ENCODE peak calls at places on chromosomes 6 and 20, in ten cellular contexts. Y is IMR-90; U is upper lobe of left lung; D is CD4-positive, alpha-beta memory T cell; Q is body of pancreas; N is adrenal gland; M is GM23248; Z is mammary epithelial cell; H is heart right ventricle; I is right lobe of liver. E is an unnamed sample.

GRCh38 chr20:37524859-37525708 is 2.6 kb downstream of the BLCAP start:
- DNase-seq in U (no peak), N (no peak), I (no peak), Z (peak), D (no peak), M (peak), Q (no peak), Y (peak), H (no peak), E (no peak)

GRCh38 chr6:42429836-42430235 is 21.9 kb downstream of the TRERF1 start:
- DNase-seq in H (no peak), M (no peak), Q (no peak), Y (no peak), U (no peak), D (no peak), Z (no peak), N (no peak), I (no peak), E (no peak)

GRCh38 chr20:5400164-5400762 is 83.5 kb upstream of the PROKR2 start:
- DNase-seq in Z (peak), U (no peak), H (peak), M (peak), I (no peak), N (no peak), Q (no peak), Y (peak), D (no peak), E (peak)

GRCh38 chr6:44228836-44229235 is 5.4 kb downstream of the SLC29A1 start:
- DNase-seq in Y (no peak), D (no peak), I (no peak), U (no peak), Q (no peak), Z (no peak), M (peak), N (no peak), H (no peak), E (no peak)

GRCh38 chr6:11918739-11919605 is 93.1 kb upstream of the HIVEP1 start:
- DNase-seq in Y (peak), D (no peak), N (no peak), M (peak), I (no peak), H (no peak), U (no peak), Z (no peak), Q (no peak), E (no peak)

GRCh38 chr20:44467289-44467883 is 8.3 kb upstream of the TTPAL start:
- DNase-seq in Q (peak), U (no peak), D (no peak), H (no peak), I (peak), Z (peak), Y (no peak), N (no peak), M (no peak), E (peak)

GRCh38 chr6:2209226-2209809 is 36.1 kb downstream of the GMDS start:
- DNase-seq in Z (peak), D (no peak), Q (peak), M (peak), Y (peak), U (no peak), I (no peak), N (no peak), H (peak), E (peak)

GRCh38 chr20:62179162-62179504 is 3.7 kb upstream of the MTG2 start:
- DNase-seq in U (no peak), I (no peak), M (no peak), Q (no peak), Y (no peak), D (no peak), N (no peak), H (no peak), Z (no peak), E (no peak)

GRCh38 chr6:54881066-54881733 is 34.6 kb downstream of the FAM83B start:
- DNase-seq in Y (no peak), U (no peak), I (no peak), Q (no peak), D (no peak), M (no peak), N (no peak), H (no peak), Z (no peak), E (no peak)

GRCh38 chr20:62356948-62357667 is 10.0 kb downstream of the LAMA5 start:
- DNase-seq in I (peak), Q (peak), H (peak), M (peak), Z (peak), Y (peak), N (peak), D (no peak), U (peak), E (peak)

GRCh38 chr6:30323806-30324205 is 2.9 kb upstream of the TRIM39 start:
- DNase-seq in M (peak), Q (no peak), D (no peak), U (no peak), Z (peak), I (no peak), N (no peak), Y (no peak), H (no peak), E (no peak)

GRCh38 chr20:25286917-25287316 is 39.0 kb downstream of the PYGB start:
- DNase-seq in N (no peak), U (peak), Y (no peak), Q (peak), I (peak), D (no peak), Z (no peak), M (no peak), H (no peak), E (no peak)

GRCh38 chr6:132400641-132401119 is 595 bp downstream of the MOXD1 start:
- DNase-seq in I (no peak), Z (no peak), Y (no peak), M (peak), N (no peak), H (no peak), D (no peak), U (no peak), Q (no peak), E (no peak)

GRCh38 chr20:8587810-8588209 is 455.7 kb downstream of the PLCB1 start:
- DNase-seq in Y (no peak), Q (no peak), Z (no peak), D (no peak), N (no peak), M (no peak), U (no peak), H (no peak), I (no peak), E (no peak)

GRCh38 chr6:102749210-102749971 is 1355.9 kb downstream of the GRIK2 start:
- DNase-seq in U (no peak), Z (no peak), N (no peak), M (no peak), Q (no peak), H (no peak), D (no peak), Y (no peak), I (no peak), E (no peak)

GRCh38 chr20:7736336-7736735 is 203.9 kb downstream of the HAO1 start:
- DNase-seq in I (no peak), U (no peak), H (no peak), Z (peak), Y (no peak), Q (no peak), M (peak), N (no peak), D (no peak), E (no peak)

GRCh38 chr20:37651932-37652331 is 41.9 kb upstream of the CTNNBL1 start:
- DNase-seq in U (peak), I (peak), Q (peak), M (no peak), Z (peak), N (peak), H (peak), Y (no peak), D (no peak), E (no peak)

GRCh38 chr20:13402171-13402760 is 181.2 kb downstream of the ISM1 start:
- DNase-seq in D (no peak), Y (no peak), H (no peak), Z (no peak), U (no peak), I (no peak), M (peak), Q (no peak), N (no peak), E (no peak)

GRCh38 chr20:44678247-44678646 is 26.7 kb upstream of the ADA start:
- DNase-seq in H (no peak), N (no peak), M (no peak), Y (no peak), Z (peak), Q (no peak), I (no peak), D (no peak), U (no peak), E (no peak)

GRCh38 chr6:41705996-41706835 is 29.2 kb downstream of the TFEB start:
- DNase-seq in H (peak), U (peak), Y (peak), D (peak), M (peak), I (peak), Z (peak), Q (peak), N (peak), E (peak)

GRCh38 chr6:156593893-156594292 is 183.3 kb upstream of the ARID1B start:
- DNase-seq in H (no peak), U (no peak), Q (no peak), M (no peak), I (no peak), Z (no peak), N (no peak), D (no peak), Y (no peak), E (no peak)

GRCh38 chr6:11747021-11747420 is 31.6 kb downstream of the ADTRP start:
- DNase-seq in I (no peak), D (no peak), Y (no peak), M (no peak), H (no peak), Z (no peak), U (no peak), Q (no peak), N (no peak), E (peak)

GRCh38 chr6:144745434-144745833 is 460.3 kb downstream of the UTRN start:
- DNase-seq in Y (no peak), N (no peak), I (no peak), H (no peak), M (no peak), Z (no peak), D (no peak), U (no peak), Q (no peak), E (no peak)

GRCh38 chr6:25089442-25089841 is 153.7 kb upstream of the RIPOR2 start:
- DNase-seq in D (no peak), M (peak), I (no peak), U (no peak), Q (no peak), H (no peak), N (no peak), Z (peak), Y (peak), E (no peak)

GRCh38 chr6:156021746-156022396 is 566.2 kb upstream of the NOX3 start:
- DNase-seq in M (peak), H (no peak), U (no peak), D (no peak), Q (no peak), Z (no peak), I (no peak), N (no peak), Y (peak), E (peak)

GRCh38 chr20:46255440-46256104 is 52.7 kb downstream of the CDH22 start:
- DNase-seq in N (peak), Q (peak), U (no peak), Y (no peak), H (peak), Z (peak), M (no peak), D (peak), I (peak), E (no peak)

GRCh38 chr6:11710221-11710836 is 68.3 kb downstream of the ADTRP start:
- DNase-seq in M (no peak), Q (no peak), Z (no peak), N (no peak), H (no peak), D (peak), Y (peak), U (no peak), I (no peak), E (no peak)

GRCh38 chr6:19812512-19813119 is 24.6 kb upstream of the ID4 start:
- DNase-seq in I (no peak), H (no peak), U (no peak), D (no peak), Q (peak), N (no peak), Z (peak), M (peak), Y (peak), E (peak)

GRCh38 chr6:151679081-151679480 is 128.4 kb upstream of the ESR1 start:
- DNase-seq in Y (peak), Q (peak), M (peak), H (peak), Z (peak), I (no peak), D (no peak), U (no peak), N (peak), E (peak)

GRCh38 chr6:13485923-13486557 is 1.4 kb downstream of the GFOD1 start:
- DNase-seq in U (peak), Q (peak), N (peak), I (peak), H (no peak), M (peak), Z (peak), Y (peak), D (no peak), E (no peak)

GRCh38 chr6:167730441-167730840 is 96.3 kb upstream of the AFDN start:
- DNase-seq in Y (no peak), D (no peak), Z (no peak), I (no peak), U (no peak), M (no peak), H (no peak), Q (no peak), N (no peak), E (no peak)

GRCh38 chr6:28981391-28981832 is 23.7 kb downstream of the ZNF311 start:
- DNase-seq in N (peak), Q (peak), M (peak), U (no peak), Y (peak), H (peak), I (peak), D (peak), Z (peak), E (peak)

GRCh38 chr20:10963717-10964266 is 290.0 kb upstream of the JAG1 start:
- DNase-seq in Q (no peak), H (peak), D (no peak), U (no peak), M (no peak), Z (no peak), N (peak), I (no peak), Y (no peak), E (no peak)

GRCh38 chr6:147837540-147837939 is 329.1 kb downstream of the SAMD5 start:
- DNase-seq in Z (no peak), Q (no peak), N (no peak), Y (no peak), U (no peak), I (no peak), H (no peak), D (no peak), M (no peak), E (no peak)

GRCh38 chr6:152087701-152088100 is 280.2 kb downstream of the ESR1 start:
- DNase-seq in U (no peak), N (no peak), D (no peak), I (no peak), Z (no peak), H (no peak), Y (no peak), Q (no peak), M (no peak), E (no peak)

GRCh38 chr6:154410215-154410614 is 53.6 kb upstream of the IPCEF1 start:
- DNase-seq in Q (no peak), Z (peak), D (no peak), I (no peak), N (no peak), Y (no peak), U (no peak), M (no peak), H (no peak), E (no peak)
- H3K27ac ChIP-seq in Q (peak), Z (peak), D (no peak), I (no peak), N (peak), Y (peak), U (peak), M (peak), H (peak), E (peak)

GRCh38 chr20:59664389-59665055 is 60.2 kb downstream of the PHACTR3 start:
- DNase-seq in H (no peak), U (no peak), Z (no peak), D (no peak), Q (no peak), Y (no peak), M (no peak), N (no peak), I (no peak), E (no peak)

GRCh38 chr20:59665656-59666555 is 61.6 kb downstream of the PHACTR3 start:
- DNase-seq in M (no peak), U (no peak), H (no peak), I (no peak), Y (no peak), Z (no peak), N (no peak), D (no peak), Q (no peak), E (no peak)

GRCh38 chr20:59667131-59667530 is 62.8 kb downstream of the PHACTR3 start:
- DNase-seq in Z (no peak), Q (no peak), N (no peak), Y (no peak), I (no peak), H (no peak), D (no peak), U (no peak), M (no peak), E (no peak)

GRCh38 chr20:59667981-59668515 is 63.7 kb downstream of the PHACTR3 start:
- DNase-seq in M (no peak), Y (no peak), N (no peak), D (no peak), H (no peak), Q (no peak), U (no peak), I (no peak), Z (no peak), E (no peak)

DNA sequence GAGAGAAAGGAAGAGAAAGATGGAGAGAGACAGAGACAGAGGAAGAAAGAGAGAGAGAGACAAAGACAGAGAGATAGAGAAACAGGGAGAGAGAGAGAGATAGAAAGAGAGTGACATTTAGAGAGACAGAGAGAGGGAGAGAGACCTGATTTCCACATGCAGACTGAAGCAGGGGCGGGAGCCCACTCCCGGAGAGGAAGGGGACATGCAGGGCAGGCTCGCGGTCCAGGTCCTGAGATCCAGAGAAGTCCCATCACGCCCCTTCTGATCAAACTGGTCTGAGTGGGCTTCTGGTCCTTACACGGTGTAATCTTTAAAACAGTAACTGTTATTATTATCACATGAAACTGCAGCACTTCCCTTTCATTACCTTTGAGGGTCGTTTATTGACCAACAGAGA is 62.2 kb downstream of the PHACTR3 start:
- DNase-seq in I (no peak), Z (no peak), M (no peak), Y (no peak), H (no peak), U (no peak), D (no peak), N (no peak), Q (no peak), E (no peak)
- H3K4me3 ChIP-seq in I (no peak), Z (no peak), M (no peak), Y (no peak), H (no peak), U (no peak), D (no peak), N (no peak), Q (no peak), E (no peak)

DNA sequence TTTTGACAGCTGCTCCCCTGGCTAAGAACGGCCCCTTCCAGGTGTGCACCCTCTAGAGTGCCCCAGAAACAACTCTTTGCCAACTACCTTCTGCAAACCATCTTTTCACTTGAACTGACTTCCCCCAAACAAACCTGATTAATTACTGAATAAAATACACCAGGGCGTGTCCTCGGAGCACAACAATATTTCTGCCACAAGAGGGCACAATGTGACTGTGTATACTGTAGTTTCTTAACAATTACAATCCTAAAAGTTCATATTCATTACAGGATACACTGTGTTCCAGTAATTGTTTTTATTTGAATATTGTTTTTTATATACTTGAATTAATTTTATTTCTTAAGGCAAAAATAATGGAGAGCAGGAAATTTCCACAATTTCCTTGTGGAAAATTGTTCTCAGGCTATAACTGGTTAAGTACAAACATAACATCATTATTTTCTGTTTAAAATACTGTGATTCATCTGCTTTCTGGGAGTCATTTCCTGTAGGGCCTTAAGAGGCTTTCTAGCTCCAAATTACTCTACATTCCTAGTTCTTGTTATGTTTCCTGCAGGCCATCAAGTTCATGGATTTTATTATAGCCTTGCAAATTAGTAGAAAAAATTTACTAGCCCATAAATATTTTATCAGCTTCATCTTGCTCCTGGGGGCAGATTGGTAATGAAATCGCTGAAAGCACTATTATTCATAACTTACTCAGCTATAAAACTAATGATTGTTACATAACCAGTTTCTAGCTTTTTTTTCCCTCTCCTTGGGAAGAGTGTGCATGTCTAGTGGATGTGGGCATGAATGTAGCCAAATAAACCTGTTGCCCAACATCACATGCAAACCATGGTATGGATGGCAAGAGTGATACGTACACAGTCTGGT is 51.9 kb upstream of the SLC22A16 start:
- DNase-seq in U (no peak), Q (peak), I (no peak), M (peak), N (peak), Z (peak), H (peak), D (peak), Y (peak), E (peak)
- H3K27ac ChIP-seq in U (no peak), Q (no peak), I (no peak), M (peak), N (peak), Z (peak), H (peak), D (no peak), Y (peak), E (peak)

DNA sequence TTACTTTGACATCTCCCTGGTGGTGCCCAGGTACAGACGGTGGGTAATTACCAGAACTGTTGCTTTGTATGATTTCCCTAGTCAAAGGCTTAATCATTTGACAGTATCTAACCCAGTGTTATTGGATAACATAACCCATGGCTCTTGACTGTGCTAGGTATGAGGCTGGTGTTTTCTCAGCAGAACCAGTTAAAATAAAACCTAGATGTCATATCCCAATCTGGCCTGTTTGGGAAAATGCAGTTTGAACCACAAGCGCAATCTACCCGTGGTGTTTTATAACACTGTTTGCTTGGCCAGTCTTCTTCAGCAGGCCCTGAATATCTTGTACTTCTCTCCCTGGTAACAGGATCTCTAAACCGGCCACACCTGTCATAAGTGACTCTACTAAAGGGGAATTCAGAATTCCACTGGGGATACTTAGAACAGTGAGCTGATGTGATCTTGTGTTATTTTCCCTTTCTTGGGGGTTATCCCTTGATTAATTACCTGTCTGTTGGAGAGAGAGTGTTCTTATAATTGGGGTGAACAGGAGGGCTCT is 32.8 kb downstream of the PPP1R14C start:
- DNase-seq in M (no peak), H (no peak), U (no peak), Y (no peak), D (no peak), I (no peak), N (no peak), Z (no peak), Q (no peak), E (no peak)
- H3K4me3 ChIP-seq in M (no peak), H (no peak), U (no peak), Y (no peak), D (no peak), I (no peak), N (no peak), Z (no peak), Q (no peak), E (no peak)

E was measured in brain microvascular endothelial cell.